ENCODE peak calls at places on chromosomes 12 and 14, in nine cellular contexts. E, Y, Z, T, N, Q, D, R and H are unnamed samples. For H3K9me3, the result is how much of the 10 kb centered on the place peaks cover.

GRCh38 chr14:105847400-105847799 is 321.0 kb downstream of the TMEM121 start:
- DNase-seq in E (no peak), D (no peak), Q (no peak), T (no peak), N (peak), Y (no peak), Z (no peak), R (no peak), H (no peak)

GRCh38 chr14:65321370-65321875 is 91.1 kb upstream of the FUT8 start:
- DNase-seq in T (no peak), E (no peak), Q (no peak), N (no peak), D (no peak), Z (no peak), Y (no peak), R (no peak), H (no peak)

GRCh38 chr14:100589071-100589759 is 2.0 kb upstream of the BEGAIN start:
- DNase-seq in Q (no peak), Z (peak), N (no peak), T (peak), D (peak), R (no peak), Y (no peak), E (no peak), H (peak)

GRCh38 chr14:73753887-73754880 is 40.0 kb upstream of the PNMA1 start:
- DNase-seq in Z (peak), D (no peak), T (no peak), Y (no peak), R (no peak), E (no peak), N (no peak), Q (no peak), H (peak)

GRCh38 chr14:94575730-94576585 is 5.3 kb upstream of the SERPINA5 start:
- DNase-seq in Y (no peak), Z (no peak), N (peak), T (no peak), E (peak), D (no peak), R (no peak), Q (no peak), H (no peak)

GRCh38 chr14:34052658-34053014 is 101.8 kb upstream of the EGLN3 start:
- DNase-seq in Y (no peak), T (no peak), D (no peak), Z (no peak), Q (peak), R (peak), N (no peak), E (no peak), H (no peak)

GRCh38 chr12:91551242-91551641 is 368.6 kb upstream of the DCN start:
- DNase-seq in Q (no peak), Y (no peak), T (no peak), N (no peak), E (no peak), D (no peak), R (no peak), Z (no peak), H (no peak)

GRCh38 chr12:127280393-127281275 is 986.3 kb upstream of the TMEM132C start:
- DNase-seq in D (peak), N (peak), Y (peak), E (peak), Z (peak), R (no peak), T (peak), Q (peak), H (peak)

GRCh38 chr14:101183376-101184103 is 280.0 kb upstream of the RTL1 start:
- DNase-seq in Y (peak), D (no peak), R (peak), Q (no peak), E (no peak), N (no peak), Z (no peak), T (peak), H (no peak)

GRCh38 chr12:27900920-27901879 is 71.3 kb downstream of the PTHLH start:
- DNase-seq in E (no peak), Y (no peak), Q (no peak), D (no peak), N (no peak), R (peak), T (no peak), Z (no peak), H (no peak)

GRCh38 chr14:100440758-100441203 is 117.6 kb downstream of the SLC25A47 start:
- DNase-seq in Q (no peak), D (no peak), R (no peak), E (no peak), T (no peak), Y (no peak), N (no peak), Z (no peak), H (no peak)

GRCh38 chr12:20368653-20369163 is 371 bp downstream of the PDE3A start:
- DNase-seq in Z (peak), N (peak), T (peak), E (peak), Y (peak), D (peak), Q (no peak), R (no peak), H (peak)

GRCh38 chr12:52360663-52361271 is 6.5 kb downstream of the KRT85 start:
- DNase-seq in R (no peak), T (no peak), D (no peak), E (peak), Q (no peak), Y (no peak), Z (no peak), N (peak), H (no peak)

GRCh38 chr14:35385042-35385839 is 19.3 kb downstream of the NFKBIA start:
- DNase-seq in Y (peak), Z (peak), Q (no peak), E (peak), R (peak), N (peak), T (peak), D (peak), H (peak)
- H3K4me3 ChIP-seq in Y (no peak), Z (no peak), Q (no peak), E (no peak), R (peak), N (no peak), T (no peak), D (peak), H (no peak)

GRCh38 chr12:6335451-6336078 is 6.3 kb downstream of the TNFRSF1A start:
- DNase-seq in Y (peak), N (peak), Q (no peak), R (peak), Z (peak), D (peak), E (peak), T (peak), H (peak)
- TF ChIP-seq CTCF in Y (no peak), N (peak), Q (no peak), R (peak), Z (peak), D (peak), E (no peak), T (peak), H (peak)

GRCh38 chr12:66200110-66200509 is 11.1 kb downstream of the IRAK3 start:
- DNase-seq in R (no peak), N (no peak), T (no peak), D (no peak), Y (no peak), Q (no peak), E (no peak), Z (no peak), H (no peak)
- H3K9me3 ChIP-seq in R (under half), N (under half), T (under half), D (under half), Y (under half), Q (under half), E (under half), Z (under half), H (under half)

GRCh38 chr12:6552140-6552551 is 3.7 kb downstream of the IFFO1 start:
- DNase-seq in Z (peak), Y (no peak), N (no peak), T (no peak), D (peak), Q (no peak), E (no peak), R (no peak), H (no peak)
- H3K4me3 ChIP-seq in Z (no peak), Y (no peak), N (no peak), T (no peak), D (peak), Q (no peak), E (no peak), R (peak), H (no peak)

GRCh38 chr14:24058260-24058950 is 6.6 kb downstream of the CARMIL3 start:
- DNase-seq in Z (peak), R (peak), T (peak), Q (no peak), E (peak), D (peak), Y (no peak), N (peak), H (peak)
- TF ChIP-seq CTCF in Z (peak), R (peak), T (peak), Q (peak), E (peak), D (peak), Y (peak), N (peak), H (peak)